ENCODE peak calls at places on chromosome 14, in seven cellular contexts. P is NCI-H2081, H is GOT3, N is EL, G is tibial artery, B is hypothalamus, W is Caco-2. T is an unnamed sample.

GRCh38 chr14:22563987-22564386 is 25.0 kb downstream of the DAD1 start:
- DNase-seq in N (peak; percentile 23), G (no peak), P (no peak), B (no peak), W (no peak), H (no peak), T (no peak)

GRCh38 chr14:92597873-92598548 is 84.4 kb downstream of the RIN3 start:
- DNase-seq in P (no peak), B (no peak), H (no peak), G (no peak), W (no peak), N (no peak), T (no peak)

GRCh38 chr14:104442611-104443390 is 136.8 kb upstream of the C14orf180 start:
- DNase-seq in H (no peak), P (no peak), N (no peak), G (peak; percentile 48), W (no peak), B (no peak), T (no peak)

GRCh38 chr14:24911324-24912095 is 138.4 kb downstream of the STXBP6 start:
- DNase-seq in W (no peak), N (peak; percentile 77), G (no peak), H (no peak), B (no peak), P (no peak), T (no peak)

GRCh38 chr14:61226015-61226654 is 55.0 kb downstream of the TMEM30B start:
- DNase-seq in P (no peak), B (no peak), H (no peak), N (no peak), G (no peak), W (no peak), T (no peak)

GRCh38 chr14:36054353-36055051 is 122.0 kb downstream of the PTCSC3 start:
- DNase-seq in B (no peak), P (no peak), W (no peak), G (no peak), N (no peak), H (no peak), T (no peak)

GRCh38 chr14:24167527-24168114 is 4.3 kb upstream of the REC8 start:
- DNase-seq in W (no peak), G (no peak), N (no peak), P (no peak), H (no peak), B (no peak), T (no peak)

GRCh38 chr14:54253195-54253947 is 143.4 kb upstream of the CDKN3 start:
- DNase-seq in W (no peak), N (peak; percentile 90), B (no peak), G (no peak), H (no peak), P (no peak), T (peak; percentile 67)

GRCh38 chr14:89165810-89166209 is 251.2 kb downstream of the FOXN3 start:
- DNase-seq in G (no peak), H (no peak), N (no peak), B (no peak), W (no peak), P (no peak), T (no peak)

GRCh38 chr14:77372304-77372841 is 4.5 kb downstream of the TMED8 start:
- DNase-seq in H (no peak), B (no peak), N (peak; percentile 22), G (no peak), P (no peak), W (no peak), T (no peak)

GRCh38 chr14:38828183-38828877 is 274.7 kb downstream of the SEC23A start:
- DNase-seq in P (no peak), B (no peak), N (no peak), G (no peak), H (no peak), W (no peak), T (no peak)

GRCh38 chr14:69263364-69263763 is 3.4 kb downstream of the GALNT16 start:
- DNase-seq in W (no peak), B (no peak), G (peak; percentile 95), H (peak; percentile 43), N (peak; percentile 92), P (no peak), T (peak; percentile 55)

GRCh38 chr14:104893435-104894207 is 28.6 kb downstream of the CEP170B start:
- DNase-seq in B (no peak), N (no peak), H (no peak), P (no peak), G (peak; percentile 68), W (peak; percentile 32), T (no peak)

GRCh38 chr14:105283028-105283427 is 17.8 kb downstream of the BRF1 start:
- DNase-seq in B (no peak), P (no peak), W (no peak), G (no peak), N (no peak), H (no peak), T (no peak)

GRCh38 chr14:64137657-64138290 is 156.4 kb downstream of the ESR2 start:
- DNase-seq in N (no peak), G (no peak), W (no peak), H (no peak), B (no peak), P (no peak), T (no peak)

GRCh38 chr14:31419179-31420012 is 954 bp downstream of the HEATR5A start:
- DNase-seq in G (no peak), P (no peak), B (no peak), N (peak; percentile 65), W (no peak), H (no peak), T (no peak)

GRCh38 chr14:59377991-59378720 is 87.0 kb downstream of the GPR135 start:
- DNase-seq in H (no peak), W (no peak), P (no peak), G (no peak), B (no peak), N (no peak), T (no peak)

T was measured in brain pericyte.